ENCODE peak calls at places on chromosomes 7 and 10, in four cellular contexts. G, S, K and D are unnamed samples.

GRCh38 chr10:86900955-86901354 is 56.5 kb downstream of the MMRN2 start:
- DNase-seq in S (no peak), G (peak; percentile 44), K (peak; percentile 76), D (peak; percentile 47)

GRCh38 chr10:43252785-43253341 is 14.0 kb downstream of the RASGEF1A start:
- DNase-seq in K (no peak), S (no peak), G (peak; percentile 9), D (no peak)

GRCh38 chr10:96618648-96619047 is 31.8 kb upstream of the TM9SF3 start:
- DNase-seq in K (no peak), S (no peak), G (peak; percentile 57), D (no peak)

GRCh38 chr10:98486421-98486820 is 39.7 kb upstream of the HPS1 start:
- DNase-seq in S (no peak), K (no peak), G (no peak), D (peak; percentile 90)

GRCh38 chr7:137434530-137434929 is 91.0 kb upstream of the PTN start:
- DNase-seq in S (no peak), K (no peak), G (no peak), D (no peak)

GRCh38 chr10:52979295-52980025 is 206.9 kb upstream of the MBL2 start:
- DNase-seq in S (no peak), K (no peak), G (no peak), D (no peak)

GRCh38 chr7:157688439-157689268 is 351.9 kb downstream of the DNAJB6 start:
- DNase-seq in S (no peak), G (no peak), K (no peak), D (no peak)

GRCh38 chr10:44258019-44258418 is 126.9 kb downstream of the CXCL12 start:
- DNase-seq in K (no peak), G (no peak), S (no peak), D (no peak)

GRCh38 chr7:110766874-110767273 is 324.1 kb upstream of the LRRN3 start:
- DNase-seq in G (no peak), S (no peak), K (no peak), D (no peak)

DNA sequence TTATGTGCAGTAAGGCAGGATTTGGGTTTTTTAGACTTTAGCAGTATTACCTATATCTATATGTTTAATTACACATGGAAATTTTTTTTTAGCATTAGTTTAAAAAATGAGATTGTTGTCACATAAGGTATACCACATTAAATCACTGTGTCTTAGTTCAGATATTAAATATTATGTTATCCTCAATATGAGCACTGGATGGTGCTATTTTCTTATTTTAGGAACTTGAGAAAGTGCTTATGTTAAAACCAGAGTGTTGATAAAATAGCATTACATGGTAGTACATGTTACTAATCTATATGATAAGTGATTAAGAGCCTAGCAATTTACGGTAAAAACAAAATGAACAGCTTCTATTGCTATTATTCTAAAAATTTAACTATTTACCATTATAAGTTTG is 28.8 kb downstream of the MIOS start:
- DNase-seq in S (no peak), G (no peak), K (no peak), D (peak; percentile 9)
- TF ChIP-seq CTCF in S (peak; percentile 17), G (no peak), K (no peak), D (peak; percentile 72)

GRCh38 chr7:29019896-29020295 is 61.8 kb upstream of the TRIL start:
- DNase-seq in K (no peak), S (no peak), G (no peak), D (no peak)

GRCh38 chr7:29022291-29022988 is 64.3 kb upstream of the TRIL start:
- DNase-seq in K (no peak), S (no peak), G (no peak), D (no peak)

GRCh38 chr7:29014725-29015124 is 56.6 kb upstream of the TRIL start:
- DNase-seq in K (no peak), S (no peak), G (no peak), D (no peak)

GRCh38 chr7:29017666-29018065 is 59.5 kb upstream of the TRIL start:
- DNase-seq in S (no peak), K (no peak), G (no peak), D (no peak)

DNA sequence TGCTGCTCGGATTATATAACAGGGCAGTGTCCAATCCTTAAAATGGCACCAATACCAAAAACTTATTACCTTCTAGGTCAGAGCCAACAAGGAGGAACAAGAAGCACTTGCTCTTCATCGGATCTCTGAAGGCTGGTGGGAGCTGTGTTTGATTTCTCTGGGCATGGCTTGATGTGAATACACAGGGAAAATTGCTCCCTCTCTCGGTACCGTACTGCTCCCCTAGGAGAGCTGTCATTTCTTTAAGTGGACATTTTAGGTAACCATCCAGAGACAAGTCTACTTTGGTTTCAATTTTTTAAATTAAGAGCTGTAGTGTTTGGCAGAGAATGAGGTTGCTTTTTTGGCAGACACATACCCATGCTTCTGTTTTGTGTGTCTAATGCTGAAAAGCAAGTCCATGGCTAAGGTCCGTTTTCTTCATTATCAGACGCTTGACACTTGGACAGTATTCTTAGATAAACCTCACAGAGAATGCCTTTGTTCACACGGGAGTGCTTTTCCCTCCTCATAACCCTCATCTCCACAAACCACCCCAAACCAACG is 61.2 kb upstream of the TRIL start:
- DNase-seq in S (no peak), G (no peak), K (no peak), D (no peak)
- TF ChIP-seq CTCF in S (no peak), G (no peak), K (no peak), D (peak; percentile 11)

GRCh38 chr10:16919076-16919972 is 102.1 kb upstream of the RSU1 start:
- DNase-seq in K (no peak), G (no peak), S (no peak), D (no peak)

GRCh38 chr10:16916496-16916895 is 99.3 kb upstream of the RSU1 start:
- DNase-seq in K (no peak), G (no peak), S (no peak), D (no peak)

GRCh38 chr10:16913266-16913665 is 96.0 kb upstream of the RSU1 start:
- DNase-seq in K (no peak), G (no peak), S (no peak), D (no peak)

GRCh38 chr10:16910795-16911164 is 93.6 kb upstream of the RSU1 start:
- DNase-seq in K (no peak), G (no peak), S (no peak), D (no peak)

GRCh38 chr10:16915308-16915707 is 98.1 kb upstream of the RSU1 start:
- DNase-seq in S (no peak), K (no peak), G (no peak), D (no peak)
- TF ChIP-seq CTCF in S (no peak), K (no peak), G (no peak), D (peak; percentile 27)

GRCh38 chr10:71684356-71685173 is 35.0 kb downstream of the C10orf105 start:
- DNase-seq in K (no peak), S (no peak), G (peak; percentile 48), D (no peak)
- TF ChIP-seq CTCF in K (no peak), S (no peak), G (no peak), D (no peak)

GRCh38 chr7:47198159-47198558 is 383.8 kb downstream of the TNS3 start:
- DNase-seq in S (no peak), G (no peak), K (no peak), D (no peak)

GRCh38 chr7:47194516-47194915 is 387.4 kb downstream of the TNS3 start:
- DNase-seq in K (no peak), G (peak; percentile 40), S (no peak), D (no peak)

GRCh38 chr7:47196106-47196630 is 385.7 kb downstream of the TNS3 start:
- DNase-seq in K (no peak), S (no peak), G (no peak), D (no peak)

GRCh38 chr7:47197508-47197907 is 384.4 kb downstream of the TNS3 start:
- DNase-seq in G (no peak), K (no peak), S (no peak), D (no peak)

DNA sequence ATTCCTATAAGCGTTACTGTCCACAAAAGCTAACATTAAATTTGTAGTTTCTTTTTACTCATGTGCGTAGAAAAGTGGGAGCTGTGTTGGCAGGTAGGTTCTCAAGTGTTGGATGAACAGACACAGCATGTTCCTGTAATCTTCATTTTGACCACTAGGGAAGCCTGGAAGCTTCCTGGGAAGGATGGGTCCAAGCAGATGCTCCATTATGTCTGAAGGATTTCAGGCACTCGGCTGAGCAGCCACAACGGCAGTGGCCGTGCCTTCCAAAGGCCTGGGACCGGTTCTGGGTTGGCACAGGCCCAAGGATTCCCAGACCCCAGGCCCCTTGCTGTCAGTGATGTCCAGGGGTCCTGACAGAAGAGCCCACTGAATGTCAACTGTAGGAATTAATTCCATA is 386.3 kb downstream of the TNS3 start:
- DNase-seq in K (no peak), G (no peak), S (peak; percentile 14), D (no peak)
- TF ChIP-seq CTCF in K (no peak), G (no peak), S (peak; percentile 66), D (peak; percentile 43)

GRCh38 chr7:72161534-72161933 is 250.6 kb downstream of the CALN1 start:
- DNase-seq in K (no peak), G (no peak), S (no peak), D (no peak)
- TF ChIP-seq CTCF in K (no peak), G (no peak), S (peak; percentile 27), D (peak; percentile 8)

GRCh38 chr10:76874151-76874550 is 763.5 kb downstream of the KCNMA1 start:
- DNase-seq in G (no peak), K (no peak), S (no peak), D (no peak)
- TF ChIP-seq CTCF in G (no peak), K (no peak), S (no peak), D (no peak)

GRCh38 chr10:56823849-56824248 is 462.8 kb upstream of the ZWINT start:
- DNase-seq in K (no peak), G (no peak), S (no peak), D (no peak)
- TF ChIP-seq CTCF in K (no peak), G (no peak), S (peak; percentile 53), D (peak; percentile 24)

GRCh38 chr10:90579602-90580242 is 278.1 kb downstream of the HTR7 start:
- DNase-seq in S (peak; percentile 9), G (no peak), K (no peak), D (peak; percentile 3)
- TF ChIP-seq CTCF in S (peak; percentile 18), G (no peak), K (no peak), D (no peak)

GRCh38 chr7:99997545-99998137 is 17.8 kb upstream of the ZKSCAN1 start:
- DNase-seq in K (peak; percentile 71), G (peak; percentile 57), S (peak; percentile 33), D (no peak)
- TF ChIP-seq CTCF in K (no peak), G (peak; percentile 38), S (peak; percentile 25), D (peak; percentile 8)